ENCODE peak calls at places on chromosomes 1 and 21, in nine cellular contexts. L, U, I, D, A, C, N, F and P are unnamed samples. For H3K4me1, the result is how much of the 10 kb centered on the place peaks cover.

GRCh38 chr1:29496701-29497100 is 260.4 kb downstream of the PTPRU start:
- DNase-seq in L (no peak), U (no peak), I (no peak), D (no peak), A (no peak), C (no peak), N (no peak), F (no peak), P (no peak)

GRCh38 chr21:32916522-32917099 is 109.1 kb upstream of the OLIG2 start:
- DNase-seq in L (peak), U (peak), I (no peak), D (no peak), A (no peak), C (no peak), N (peak), F (no peak), P (no peak)

GRCh38 chr1:20165522-20165951 is 20.4 kb upstream of the UBXN10 start:
- DNase-seq in L (no peak), U (peak), I (no peak), D (no peak), A (no peak), C (no peak), N (peak), F (no peak), P (peak)

GRCh38 chr1:92184632-92185031 is 33.1 kb upstream of the C1orf146 start:
- DNase-seq in L (no peak), U (no peak), I (no peak), D (no peak), A (no peak), C (no peak), N (peak), F (no peak), P (peak)

GRCh38 chr21:43731891-43732711 is 13.2 kb downstream of the PDXK start:
- DNase-seq in L (peak), U (no peak), I (no peak), D (no peak), A (no peak), C (no peak), N (peak), F (no peak), P (no peak)

GRCh38 chr1:231404318-231404717 is 17.8 kb downstream of the EGLN1 start:
- DNase-seq in L (no peak), U (no peak), I (no peak), D (no peak), A (no peak), C (no peak), N (no peak), F (no peak), P (no peak)

GRCh38 chr1:28233264-28233606 is 406 bp upstream of the DNAJC8 start:
- DNase-seq in L (no peak), U (no peak), I (no peak), D (no peak), A (peak), C (no peak), N (no peak), F (no peak), P (no peak)

GRCh38 chr1:91830242-91831131 is 55.5 kb downstream of the TGFBR3 start:
- DNase-seq in L (peak), U (peak), I (peak), D (peak), A (peak), C (no peak), N (peak), F (peak), P (peak)

GRCh38 chr1:180571060-180571831 is 12.5 kb downstream of the OVAAL start:
- DNase-seq in L (peak), U (no peak), I (no peak), D (no peak), A (no peak), C (no peak), N (peak), F (no peak), P (peak)

GRCh38 chr1:207988326-207989005 is 77.5 kb upstream of the CD34 start:
- DNase-seq in L (no peak), U (no peak), I (no peak), D (no peak), A (no peak), C (no peak), N (no peak), F (no peak), P (no peak)

DNA sequence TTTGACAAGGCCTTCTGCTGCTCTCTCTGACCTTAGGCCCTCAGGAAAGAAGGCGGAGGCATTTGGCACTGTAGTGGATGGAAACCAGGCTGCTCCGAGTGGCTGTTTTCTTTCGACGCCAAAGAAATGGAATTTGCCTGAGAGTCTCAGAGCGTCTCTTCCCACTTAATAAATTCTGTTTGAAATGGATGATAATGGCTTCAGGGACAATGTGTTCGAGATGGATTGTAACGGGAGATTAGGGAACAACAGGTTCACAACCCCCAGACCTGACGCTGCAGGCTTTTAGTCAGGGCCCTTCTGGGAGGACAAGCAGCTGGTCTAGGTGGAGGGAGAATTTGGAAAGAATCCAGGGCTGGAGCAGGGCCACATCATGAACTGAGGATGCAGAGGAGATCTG is 58.6 kb downstream of the TLR5 start:
- DNase-seq in L (no peak), U (no peak), I (peak), D (no peak), A (no peak), C (no peak), N (no peak), F (no peak), P (no peak)
- H3K4me1 ChIP-seq in L (under half), U (under half), I (under half), D (under half), A (under half), C (under half), N (under half), F (under half), P (under half)

GRCh38 chr21:46050651-46051378 is 47.1 kb upstream of the COL6A2 start:
- DNase-seq in L (no peak), U (no peak), I (peak), D (peak), A (no peak), C (no peak), N (no peak), F (peak), P (no peak)

GRCh38 chr21:46052703-46053651 is 44.9 kb upstream of the COL6A2 start:
- DNase-seq in L (peak), U (peak), I (peak), D (peak), A (no peak), C (no peak), N (peak), F (peak), P (peak)

GRCh38 chr21:46049890-46050650 is 47.8 kb upstream of the COL6A2 start:
- DNase-seq in L (no peak), U (no peak), I (peak), D (peak), A (no peak), C (no peak), N (no peak), F (peak), P (no peak)

GRCh38 chr21:46051821-46052675 is 45.9 kb upstream of the COL6A2 start:
- DNase-seq in L (no peak), U (no peak), I (peak), D (peak), A (no peak), C (no peak), N (peak), F (peak), P (no peak)

GRCh38 chr21:46051379-46051770 is 46.5 kb upstream of the COL6A2 start:
- DNase-seq in L (no peak), U (no peak), I (no peak), D (no peak), A (no peak), C (no peak), N (no peak), F (no peak), P (no peak)
- H3K4me1 ChIP-seq in L (under half), U (under half), I (under half), D (under half), A (under half), C (under half), N (under half), F (under half), P (half or more)

DNA sequence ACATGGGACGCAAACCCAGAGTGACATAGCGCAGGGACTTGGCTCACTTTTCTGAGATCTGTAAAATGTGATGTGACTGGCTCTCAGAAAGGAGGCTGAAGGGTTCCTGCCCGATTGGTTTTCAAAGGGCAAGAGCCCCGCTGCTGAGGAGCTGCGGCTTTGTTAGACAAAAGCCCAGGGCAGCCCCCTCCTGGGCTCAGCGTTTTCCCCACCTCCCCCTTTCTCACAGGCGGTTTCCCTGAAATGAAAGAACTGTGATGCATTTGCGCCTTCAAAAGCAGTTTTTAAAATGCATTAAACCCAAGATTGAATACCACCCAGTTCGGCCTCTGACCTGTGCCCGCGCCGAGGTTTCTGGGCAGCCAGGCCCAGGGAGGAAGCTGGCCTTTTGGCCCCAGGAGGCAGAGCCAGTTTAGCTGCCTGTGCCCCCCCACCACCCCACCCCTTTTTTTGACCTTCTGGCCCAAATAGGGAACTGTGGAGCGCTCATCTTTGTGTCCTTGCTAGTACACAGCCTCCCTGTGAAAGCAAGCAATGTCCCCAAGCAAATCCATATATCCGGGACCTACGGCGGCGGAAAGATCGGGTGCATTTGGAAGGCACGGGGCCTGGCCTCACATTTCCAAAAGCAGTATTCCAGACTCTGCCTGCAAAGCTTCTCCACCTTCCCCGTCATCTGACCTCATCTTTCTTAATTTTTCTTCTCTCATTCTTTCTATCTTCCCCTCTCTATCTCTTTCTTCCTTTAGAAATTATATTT is 28.6 kb downstream of the CD247 start:
- DNase-seq in L (no peak), U (no peak), I (no peak), D (no peak), A (no peak), C (no peak), N (no peak), F (no peak), P (no peak)
- H3K4me1 ChIP-seq in L (under half), U (under half), I (under half), D (under half), A (under half), C (under half), N (under half), F (under half), P (under half)

GRCh38 chr1:119959268-119959667 is 63.0 kb upstream of the ADAM30 start:
- DNase-seq in L (no peak), U (no peak), I (no peak), D (no peak), A (no peak), C (no peak), N (no peak), F (no peak), P (no peak)
- H3K4me1 ChIP-seq in L (under half), U (under half), I (under half), D (under half), A (under half), C (under half), N (under half), F (under half), P (half or more)